ENCODE peak calls at places on chromosome 22, in eight cellular contexts. D is kidney, K is brain microvascular endothelial cell, T is glutamatergic neuron, P is type B pancreatic cell, M is lower lobe of right lung, N is endothelial cell of umbilical vein, E is progenitor cell of endocrine pancreas. A is an unnamed sample.

GRCh38 chr22:30609260-30610185 is 2.5 kb downstream of the TCN2 start:
- DNase-seq in E (no peak), T (no peak), N (peak), D (no peak), M (no peak), P (no peak), K (peak), A (no peak)

GRCh38 chr22:26907366-26907765 is 250.0 kb downstream of the MIAT start:
- DNase-seq in T (no peak), N (no peak), D (no peak), M (no peak), P (no peak), K (no peak), E (no peak), A (no peak)

GRCh38 chr22:41444360-41445170 is 2.0 kb downstream of the TOB2 start:
- DNase-seq in M (peak), P (peak), K (peak), E (peak), N (peak), D (peak), T (peak), A (peak)

GRCh38 chr22:45430871-45431270 is 17.4 kb downstream of the RIBC2 start:
- DNase-seq in D (peak), P (no peak), E (no peak), K (no peak), T (no peak), M (peak), N (no peak), A (peak)

GRCh38 chr22:47411006-47411405 is 648.6 kb downstream of the TBC1D22A start:
- DNase-seq in T (no peak), K (no peak), P (peak), N (no peak), D (no peak), M (no peak), E (no peak), A (peak)

GRCh38 chr22:38040953-38041759 is 16.0 kb upstream of the PICK1 start:
- DNase-seq in D (no peak), T (no peak), N (no peak), P (no peak), K (peak), M (no peak), E (no peak), A (no peak)

GRCh38 chr22:41856484-41856883 is 23.6 kb downstream of the SREBF2 start:
- DNase-seq in K (no peak), E (no peak), D (no peak), M (no peak), T (no peak), P (no peak), N (no peak), A (no peak)

GRCh38 chr22:41575533-41575932 is 14.1 kb downstream of the PMM1 start:
- DNase-seq in D (no peak), E (no peak), P (no peak), T (no peak), K (no peak), N (no peak), M (no peak), A (no peak)

GRCh38 chr22:35970601-35971417 is 57.8 kb downstream of the RBFOX2 start:
- DNase-seq in T (no peak), N (no peak), K (no peak), M (no peak), E (no peak), P (no peak), D (no peak), A (no peak)

GRCh38 chr22:20807315-20807752 is 33.4 kb downstream of the SERPIND1 start:
- DNase-seq in K (peak), M (no peak), D (no peak), P (no peak), E (no peak), T (no peak), N (no peak), A (peak)

GRCh38 chr22:36192601-36193000 is 9.0 kb downstream of the APOL4 start:
- DNase-seq in N (peak), D (no peak), E (no peak), K (no peak), T (no peak), P (no peak), M (no peak), A (no peak)

GRCh38 chr22:26047920-26048319 is 121.3 kb upstream of the SEZ6L start:
- DNase-seq in M (no peak), P (no peak), T (no peak), D (no peak), E (no peak), N (no peak), K (no peak), A (no peak)

GRCh38 chr22:30272781-30273180 is 6.1 kb upstream of the OSM start:
- DNase-seq in N (no peak), E (no peak), P (no peak), M (no peak), T (no peak), K (no peak), D (no peak), A (no peak)

GRCh38 chr22:45462034-45462655 is 40.5 kb upstream of the FBLN1 start:
- DNase-seq in E (no peak), M (no peak), T (no peak), D (no peak), P (no peak), N (no peak), K (no peak), A (no peak)

GRCh38 chr22:11605468-11605981 is 3922.5 kb upstream of the OR11H1 start:
- DNase-seq in T (no peak), P (no peak), D (peak), K (no peak), M (no peak), E (no peak), N (no peak), A (no peak)

GRCh38 chr22:29325356-29325755 is 9.9 kb upstream of the RASL10A start:
- DNase-seq in P (no peak), K (no peak), T (no peak), D (no peak), N (no peak), M (no peak), E (no peak), A (no peak)

GRCh38 chr22:37012262-37012904 is 6.9 kb downstream of the TST start:
- DNase-seq in T (peak), D (peak), N (no peak), P (no peak), K (no peak), E (no peak), M (no peak), A (no peak)

DNA sequence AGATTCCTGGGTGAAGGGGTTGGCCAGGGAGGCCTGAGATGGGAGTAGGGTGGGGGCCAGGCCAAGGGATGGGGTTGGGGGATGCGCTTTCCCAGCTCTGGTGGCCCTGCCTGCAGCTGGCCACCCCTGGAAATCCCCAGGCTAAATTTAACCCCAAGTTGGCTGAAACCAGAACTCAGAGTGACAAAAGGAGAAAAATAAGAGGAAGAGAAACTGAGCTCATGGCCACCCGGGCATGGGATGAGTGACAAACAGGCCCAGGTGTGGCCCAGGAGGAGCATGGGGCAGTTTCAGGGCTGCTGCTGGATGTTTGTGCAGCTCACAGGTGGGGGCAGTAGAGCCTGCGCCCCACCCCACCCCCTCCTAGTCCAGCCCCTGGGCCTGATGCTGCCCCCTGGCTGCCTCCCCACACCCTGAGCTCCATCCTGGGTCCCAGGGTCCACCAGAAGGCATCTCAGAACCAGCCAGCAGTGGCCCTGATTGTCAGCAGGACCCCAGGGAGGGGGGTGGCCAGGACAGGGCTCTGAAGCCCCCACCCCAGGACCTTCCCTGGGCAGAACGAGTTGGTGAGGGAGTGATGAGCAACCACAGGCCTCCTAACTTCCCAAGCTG is 48.0 kb downstream of the IGLL5 start:
- DNase-seq in D (peak), P (no peak), E (no peak), T (no peak), M (peak), N (no peak), K (no peak), A (peak)
- TF ChIP-seq CTCF in D (no peak), P (no peak), E (no peak), T (peak), M (no peak), N (no peak), K (no peak), A (no peak)

DNA sequence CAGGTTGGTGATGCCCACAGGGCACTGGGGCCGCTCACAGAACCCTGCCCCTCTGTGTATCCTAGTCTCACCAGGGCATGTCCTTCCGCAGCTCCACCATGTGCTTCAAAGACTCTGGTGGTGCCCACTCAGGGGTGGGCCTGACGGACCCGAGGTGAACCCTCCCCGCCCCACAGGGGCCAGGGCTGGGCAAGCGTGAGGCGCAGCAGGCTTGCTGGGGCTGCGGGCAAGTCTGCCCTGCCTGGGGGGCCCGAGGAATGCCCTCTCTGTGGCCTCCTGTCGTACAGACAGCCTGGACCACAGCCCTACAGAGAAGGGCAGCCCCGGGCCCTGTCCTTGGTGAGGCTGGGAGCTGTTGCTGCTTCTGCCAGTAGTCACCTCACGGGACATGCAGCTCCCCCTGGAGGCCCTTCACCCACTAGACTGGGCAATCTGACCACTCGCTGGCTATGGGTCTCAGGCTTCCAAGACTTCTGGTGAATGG is 40.2 kb downstream of the TBX1 start:
- DNase-seq in T (peak), D (peak), P (no peak), K (peak), N (peak), M (peak), E (no peak), A (peak)
- TF ChIP-seq CTCF in T (no peak), D (no peak), P (peak), K (peak), N (peak), M (no peak), E (peak), A (peak)

DNA sequence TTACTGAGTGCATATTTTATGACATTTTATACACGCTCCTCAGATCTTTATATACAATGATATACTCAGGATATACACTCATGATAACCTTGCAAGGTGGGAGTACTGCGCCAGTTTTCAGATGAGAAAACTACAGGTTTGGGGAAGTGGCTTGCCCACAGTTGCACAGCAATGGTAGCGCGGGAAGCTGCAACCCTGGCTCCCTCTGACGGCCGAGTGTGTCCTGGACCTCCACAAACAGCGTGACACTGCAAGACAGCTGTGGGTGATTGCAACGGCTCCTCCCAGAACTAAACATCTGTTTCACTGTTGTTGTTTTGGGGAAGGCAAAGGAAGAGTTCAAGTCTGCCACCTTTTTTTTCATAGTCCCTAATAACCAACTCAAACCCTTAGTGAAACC is 47.0 kb downstream of the PACSIN2 start:
- DNase-seq in N (no peak), E (no peak), D (peak), K (no peak), M (peak), P (no peak), T (no peak), A (no peak)
- TF ChIP-seq CTCF in N (no peak), E (no peak), D (no peak), K (peak), M (peak), P (no peak), T (no peak), A (peak)

GRCh38 chr22:33274214-33274828 is 216.1 kb upstream of the SYN3 start:
- DNase-seq in D (no peak), M (no peak), K (no peak), T (peak), E (no peak), N (no peak), P (no peak), A (no peak)
- TF ChIP-seq CTCF in D (peak), M (peak), K (peak), T (peak), E (peak), N (no peak), P (peak), A (peak)

DNA sequence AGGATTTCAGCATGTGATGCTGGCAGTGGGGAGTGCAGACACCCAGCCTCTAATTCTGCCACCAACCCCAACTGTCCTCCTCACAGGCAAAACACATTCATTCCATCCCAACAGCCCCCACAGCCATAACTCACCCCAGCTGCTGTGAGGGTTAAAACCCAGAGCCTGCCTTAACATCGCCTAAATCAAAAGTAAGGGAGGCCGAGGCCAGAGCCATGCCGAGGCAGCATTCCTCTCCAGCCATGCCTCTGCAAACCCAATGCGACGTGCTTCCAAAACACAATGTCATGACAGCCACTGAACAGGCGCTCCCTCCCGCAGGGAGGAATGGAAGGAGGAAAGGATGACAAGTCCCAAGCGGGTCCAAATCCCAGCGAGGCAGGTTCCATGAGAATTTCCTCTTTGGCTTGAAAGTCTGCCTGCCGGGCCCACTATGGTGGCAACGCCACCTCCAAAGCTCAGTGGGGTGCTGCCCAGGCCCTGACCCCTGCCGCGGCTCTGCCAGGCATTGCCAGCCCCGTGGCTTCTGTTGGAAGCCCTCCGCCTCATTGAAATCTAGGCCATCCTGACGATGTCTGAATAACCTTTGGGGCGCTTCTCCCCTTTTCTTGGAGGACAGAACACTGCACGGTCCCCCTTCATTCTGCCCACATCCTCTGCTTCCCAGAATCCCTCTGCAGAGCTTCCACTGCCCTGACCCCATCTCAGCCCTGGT is 472.3 kb downstream of the BRD1 start:
- DNase-seq in E (no peak), P (peak), T (no peak), D (peak), M (peak), N (no peak), K (no peak), A (no peak)
- TF ChIP-seq CTCF in E (no peak), P (no peak), T (no peak), D (no peak), M (no peak), N (no peak), K (no peak), A (no peak)